ENCODE peak calls at places on chromosomes 16 and 17, in four cellular contexts. Y, F, W and S are unnamed samples.

GRCh38 chr17:46011711-46012505 is 12.9 kb downstream of the STH start:
- DNase-seq in F (no peak), Y (no peak), W (no peak), S (no peak)

GRCh38 chr17:77882481-77883212 is 75.9 kb upstream of the TNRC6C start:
- DNase-seq in F (peak), Y (no peak), W (peak), S (no peak)

GRCh38 chr16:46765050-46765449 is 16.9 kb upstream of the MYLK3 start:
- DNase-seq in F (no peak), W (no peak), Y (peak), S (no peak)

GRCh38 chr17:39898088-39898487 is 20.3 kb downstream of the GSDMB start:
- DNase-seq in F (no peak), Y (no peak), W (no peak), S (no peak)

GRCh38 chr17:49486012-49486641 is 9.0 kb upstream of the NGFR start:
- DNase-seq in W (no peak), Y (no peak), F (no peak), S (no peak)

GRCh38 chr16:11481987-11482386 is 104.7 kb downstream of the LITAF start:
- DNase-seq in W (no peak), Y (no peak), F (no peak), S (no peak)

GRCh38 chr17:29133146-29133713 is 47.0 kb downstream of the MYO18A start:
- DNase-seq in Y (no peak), F (no peak), W (no peak), S (no peak)

GRCh38 chr16:35431829-35432663 is 1972.6 kb downstream of the TP53TG3F start:
- DNase-seq in W (no peak), Y (no peak), F (no peak), S (peak)

GRCh38 chr16:12868169-12868568 is 33.2 kb upstream of the SHISA9 start:
- DNase-seq in Y (no peak), W (no peak), F (no peak), S (no peak)

GRCh38 chr17:60534613-60535157 is 8.6 kb upstream of the APPBP2 start:
- DNase-seq in Y (peak), W (no peak), F (no peak), S (no peak)

GRCh38 chr17:47935961-47936360 is 5.4 kb upstream of the PNPO start:
- DNase-seq in W (no peak), F (no peak), Y (no peak), S (no peak)

GRCh38 chr17:2189231-2189630 is 114.4 kb downstream of the SMG6 start:
- DNase-seq in W (no peak), F (no peak), Y (no peak), S (no peak)

GRCh38 chr16:87132361-87133014 is 184.7 kb downstream of the C16orf95 start:
- DNase-seq in W (peak), F (no peak), Y (no peak), S (no peak)

GRCh38 chr17:42608692-42609181 is 437 bp downstream of the RETREG3 start:
- DNase-seq in W (no peak), F (no peak), Y (no peak), S (no peak)

GRCh38 chr17:80605326-80606066 is 60.9 kb downstream of the RPTOR start:
- DNase-seq in W (no peak), F (no peak), Y (no peak), S (no peak)

GRCh38 chr16:79217375-79218011 is 383.0 kb downstream of the MAF start:
- DNase-seq in W (no peak), F (no peak), Y (no peak), S (no peak)

GRCh38 chr16:27503662-27504061 is 46.1 kb downstream of the GTF3C1 start:
- DNase-seq in W (no peak), Y (no peak), F (no peak), S (no peak)

GRCh38 chr16:69204106-69204655 is 17.2 kb downstream of the SNTB2 start:
- DNase-seq in F (no peak), W (no peak), Y (no peak), S (no peak)

GRCh38 chr17:79821331-79822095 is 17.7 kb downstream of the CBX4 start:
- DNase-seq in W (no peak), Y (no peak), F (no peak), S (peak)

GRCh38 chr16:68444058-68444657 is 4.2 kb downstream of the SMPD3 start:
- DNase-seq in W (no peak), Y (no peak), F (peak), S (no peak)

GRCh38 chr17:15263206-15263579 is 1.9 kb downstream of the PMP22 start:
- DNase-seq in F (peak), Y (peak), W (peak), S (peak)

GRCh38 chr17:7060165-7060890 is 16.4 kb upstream of the SLC16A11 start:
- DNase-seq in F (peak), Y (no peak), W (no peak), S (no peak)

GRCh38 chr17:33651631-33652030 is 358.5 kb upstream of the ASIC2 start:
- DNase-seq in F (no peak), Y (no peak), W (no peak), S (no peak)

GRCh38 chr16:23877107-23878070 is 41.6 kb downstream of the PRKCB start:
- DNase-seq in F (no peak), W (no peak), Y (no peak), S (no peak)

GRCh38 chr16:67311607-67312449 is 14.7 kb downstream of the KCTD19 start:
- DNase-seq in F (no peak), W (no peak), Y (no peak), S (no peak)

GRCh38 chr17:37500378-37500777 is 10.7 kb downstream of the DUSP14 start:
- DNase-seq in W (no peak), F (no peak), Y (no peak), S (no peak)

GRCh38 chr16:88448461-88449266 is 4.4 kb upstream of the ZFPM1 start:
- DNase-seq in W (no peak), F (no peak), Y (no peak), S (no peak)

GRCh38 chr16:30896203-30896889 is at the start of gene CTF1:
- DNase-seq in W (peak), Y (peak), F (peak), S (peak)

GRCh38 chr17:14590458-14591250 is 289.8 kb downstream of the HS3ST3B1 start:
- DNase-seq in W (no peak), Y (peak), F (no peak), S (no peak)

GRCh38 chr17:15279011-15279477 is 13.9 kb upstream of the PMP22 start:
- DNase-seq in W (no peak), Y (no peak), F (no peak), S (no peak)

GRCh38 chr16:57231821-57232350 is 13.2 kb upstream of the ARL2BP start:
- DNase-seq in W (no peak), F (no peak), Y (no peak), S (no peak)
- TF ChIP-seq POLR2AphosphoS5 in W (no peak), F (no peak), Y (no peak), S (no peak)

GRCh38 chr17:16286947-16287562 is 66.2 kb downstream of the CENPV start:
- DNase-seq in W (peak), Y (no peak), F (no peak), S (peak)
- TF ChIP-seq POLR2AphosphoS5 in W (no peak), Y (no peak), F (no peak), S (no peak)

DNA sequence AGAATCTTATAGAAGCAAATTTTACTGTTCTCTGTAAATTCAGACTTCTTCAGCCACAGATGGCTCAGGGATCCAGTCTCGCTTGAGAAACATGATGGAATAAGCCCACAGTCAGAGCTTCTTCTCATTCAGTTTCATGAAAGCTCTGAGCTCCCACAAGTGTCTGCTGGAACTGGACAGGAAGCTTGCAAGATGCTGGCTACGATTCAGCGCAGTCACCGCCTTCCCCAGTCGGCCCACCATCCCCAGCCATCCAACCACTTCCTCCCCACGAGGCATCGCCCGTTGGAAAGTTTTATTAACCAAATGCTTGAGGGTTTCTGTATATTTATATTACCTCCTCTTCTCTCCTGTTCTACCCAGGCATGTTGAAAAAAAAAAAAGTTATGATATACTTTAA is 171.7 kb downstream of the ZFHX3 start:
- DNase-seq in F (peak), W (peak), Y (no peak), S (no peak)
- TF ChIP-seq POLR2AphosphoS5 in F (no peak), W (no peak), Y (no peak), S (no peak)

DNA sequence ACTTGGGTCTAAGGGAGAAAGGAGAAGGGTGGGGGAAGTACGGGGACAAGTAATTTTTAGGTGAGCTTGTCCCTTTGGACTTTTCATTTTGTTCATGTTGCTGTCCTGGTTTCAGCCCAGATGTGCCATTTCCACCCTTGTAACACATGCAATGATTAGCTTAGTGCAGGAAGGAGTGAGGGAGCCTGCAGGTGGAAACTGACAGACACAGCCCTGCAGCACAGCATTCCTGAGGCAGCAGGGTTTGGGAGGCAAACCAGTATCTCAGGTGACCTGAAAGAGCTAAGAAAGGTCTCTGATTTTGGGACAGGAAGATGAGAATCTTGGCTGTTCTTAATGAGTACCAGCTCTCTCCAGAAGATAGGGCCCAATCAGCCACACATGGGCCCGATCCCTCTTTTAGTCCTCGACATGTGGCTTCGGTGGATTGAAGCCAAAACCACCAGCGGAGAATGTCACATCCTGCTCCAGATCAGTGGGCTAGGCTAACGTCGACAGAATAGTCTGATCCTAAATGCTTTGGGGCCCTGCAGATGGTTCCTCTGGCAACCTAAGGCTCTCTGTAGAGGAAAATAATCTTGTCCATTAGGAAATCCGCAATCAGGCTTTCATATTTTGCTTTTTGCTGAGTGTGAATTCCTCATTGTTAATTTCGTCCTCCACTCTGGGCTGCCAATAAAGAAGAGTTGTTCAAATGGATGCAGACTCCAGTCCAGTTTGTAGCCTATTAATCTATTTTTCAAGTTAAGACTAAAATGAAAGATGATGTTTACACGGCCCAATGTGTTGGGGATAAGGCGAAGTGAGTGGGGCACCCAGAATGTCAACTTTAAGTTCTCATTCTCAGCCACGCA is 3.8 kb upstream of the RNF157 start:
- DNase-seq in W (peak), F (no peak), Y (no peak), S (no peak)
- TF ChIP-seq POLR2AphosphoS5 in W (no peak), F (no peak), Y (no peak), S (no peak)

GRCh38 chr16:4734730-4735575 is 616 bp downstream of the DNAAF8 start:
- DNase-seq in Y (peak), W (peak), F (peak), S (peak)
- TF ChIP-seq POLR2AphosphoS5 in Y (no peak), W (no peak), F (peak), S (no peak)

GRCh38 chr17:34997355-34997862 is 17.1 kb downstream of the LIG3 start:
- DNase-seq in Y (no peak), W (peak), F (peak), S (peak)
- TF ChIP-seq POLR2AphosphoS5 in Y (peak), W (peak), F (peak), S (no peak)

DNA sequence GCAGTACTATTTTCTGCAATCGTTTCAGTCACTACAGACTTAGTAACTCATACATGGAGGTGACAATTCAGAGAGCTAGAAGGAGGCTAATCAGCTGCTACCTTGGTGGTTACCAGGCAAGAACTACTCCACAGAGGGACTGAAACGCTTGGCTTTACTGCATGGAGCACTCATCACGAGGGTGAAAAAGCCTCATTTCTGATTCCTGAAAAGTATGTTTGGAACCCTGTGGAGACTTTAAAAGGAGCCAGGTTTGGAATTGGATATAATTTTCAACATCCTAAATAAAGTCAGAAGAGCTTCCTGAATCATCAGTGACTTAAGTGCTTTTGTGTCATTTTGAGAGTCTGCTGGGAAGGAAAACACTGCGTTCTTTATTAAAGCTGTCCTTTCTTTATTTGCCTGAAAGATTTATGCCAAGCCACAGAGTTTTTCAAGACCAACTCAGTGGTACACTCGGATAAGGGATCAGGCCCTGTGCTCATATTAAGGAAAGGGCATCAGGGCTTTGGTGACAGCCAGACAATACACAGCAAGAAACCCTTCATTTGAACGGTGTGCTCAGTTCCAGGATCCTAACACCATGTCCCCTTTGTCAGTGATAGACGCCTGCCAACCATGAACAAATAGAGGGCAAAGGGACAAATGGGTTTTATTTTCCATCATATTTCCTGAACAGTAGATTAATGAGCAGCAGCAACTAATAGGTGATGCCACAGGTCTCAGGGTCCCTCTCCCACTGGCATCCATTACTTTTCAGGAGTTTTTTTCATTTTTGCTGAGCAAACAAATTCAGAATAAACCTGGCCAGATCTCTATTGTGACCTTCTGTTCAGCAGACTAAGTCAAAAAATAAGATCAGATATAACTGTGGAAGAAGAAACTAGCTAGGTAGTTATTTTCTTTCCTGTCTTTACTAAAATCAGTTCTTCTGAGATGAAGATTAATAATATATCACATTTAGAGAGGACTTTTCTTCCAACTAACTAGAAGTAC is 80.5 kb upstream of the CLEC18B start:
- DNase-seq in F (no peak), W (no peak), Y (no peak), S (no peak)
- TF ChIP-seq POLR2AphosphoS5 in F (no peak), W (no peak), Y (no peak), S (no peak)

DNA sequence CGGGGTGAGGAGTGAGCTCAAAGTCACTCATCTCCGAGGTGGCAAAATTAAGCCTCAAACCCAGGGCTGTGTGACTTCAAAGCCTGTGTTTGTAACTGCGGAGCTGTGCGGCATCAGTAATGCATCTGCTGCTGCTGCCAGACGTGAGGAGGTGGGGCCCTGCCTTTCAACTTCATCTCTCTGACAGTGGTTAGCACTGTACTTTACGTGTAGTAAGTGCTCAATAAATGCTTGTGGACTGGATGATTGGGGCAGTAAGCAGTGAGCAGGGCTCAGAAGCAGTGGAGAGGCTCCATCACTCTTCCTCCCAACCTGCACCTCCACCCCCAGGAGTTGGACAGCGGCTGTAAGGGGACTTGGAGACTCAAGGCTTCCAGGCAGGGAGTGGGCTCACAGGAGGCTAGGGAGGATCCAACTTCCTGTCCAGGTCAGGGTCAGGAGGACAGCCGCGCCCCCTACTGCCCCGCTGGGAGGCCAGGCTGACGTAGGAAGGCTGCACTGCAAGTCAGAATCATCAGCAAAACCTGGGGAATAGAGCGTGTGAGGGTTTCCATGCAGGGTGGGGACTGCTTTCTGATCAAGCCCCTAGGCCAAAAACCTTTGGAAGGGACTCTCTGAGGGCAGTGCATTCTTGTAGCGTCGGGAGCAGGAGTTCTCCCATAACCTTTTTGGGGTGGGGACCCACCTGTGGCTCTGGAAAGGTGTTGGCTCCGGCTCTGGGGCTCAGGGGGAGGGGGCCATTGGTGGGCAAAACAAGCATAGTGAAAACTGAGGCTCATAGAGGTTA is 21.8 kb downstream of the RAI1 start:
- DNase-seq in Y (no peak), F (no peak), W (no peak), S (no peak)
- TF ChIP-seq POLR2AphosphoS5 in Y (no peak), F (no peak), W (no peak), S (no peak)

GRCh38 chr17:652310-652709 is 62.3 kb downstream of the VPS53 start:
- DNase-seq in W (peak), F (no peak), Y (peak), S (no peak)
- TF ChIP-seq POLR2AphosphoS5 in W (peak), F (no peak), Y (peak), S (no peak)